ENCODE peak calls at places on chromosomes 11 and 22, in five cellular contexts. U is SJSA1, O is IMR-90, G is Peyer's patch, T is kidney. W is an unnamed sample.

GRCh38 chr11:3121931-3122774 is 43.0 kb downstream of the OSBPL5 start:
- DNase-seq in U (no peak), O (no peak), G (peak; percentile 46), T (peak; percentile 75), W (no peak)

GRCh38 chr22:26847046-26847445 is 189.7 kb downstream of the MIAT start:
- DNase-seq in U (no peak), O (no peak), G (no peak), T (no peak), W (peak; percentile 43)

GRCh38 chr11:117180661-117181585 is 2.4 kb downstream of the SIDT2 start:
- DNase-seq in U (peak; percentile 25), O (peak; percentile 70), G (peak; percentile 83), T (peak; percentile 59), W (no peak)

GRCh38 chr11:120546312-120547205 is 35.0 kb downstream of the GRIK4 start:
- DNase-seq in U (peak; percentile 14), O (peak; percentile 98), G (no peak), T (peak; percentile 94), W (no peak)

GRCh38 chr11:18768472-18768901 is 23.1 kb downstream of the PTPN5 start:
- DNase-seq in U (no peak), O (no peak), G (no peak), T (peak; percentile 22), W (no peak)

GRCh38 chr22:35464399-35464798 is 64.5 kb downstream of the MCM5 start:
- DNase-seq in U (no peak), O (no peak), G (no peak), T (no peak), W (no peak)

GRCh38 chr11:118615996-118616395 is 8.6 kb downstream of the PHLDB1 start:
- DNase-seq in U (no peak), O (no peak), G (no peak), T (peak; percentile 59), W (no peak)

GRCh38 chr11:69393178-69393832 is 88.2 kb upstream of the LINC01488 start:
- DNase-seq in U (no peak), O (no peak), G (no peak), T (peak; percentile 61), W (no peak)

GRCh38 chr11:17002543-17002942 is 11.7 kb downstream of the PLEKHA7 start:
- DNase-seq in U (no peak), O (no peak), G (no peak), T (no peak), W (no peak)

GRCh38 chr11:118241191-118242098 is 10.7 kb downstream of the MPZL3 start:
- DNase-seq in U (no peak), O (no peak), G (no peak), T (no peak), W (no peak)

GRCh38 chr22:40463017-40463631 is 92.7 kb downstream of the SGSM3 start:
- DNase-seq in U (no peak), O (no peak), G (no peak), T (no peak), W (no peak)

GRCh38 chr11:111977141-111978027 is 40.2 kb downstream of the DIXDC1 start:
- DNase-seq in U (peak; percentile 46), O (no peak), G (peak; percentile 73), T (peak; percentile 91), W (no peak)

GRCh38 chr11:116035972-116036371 is 531.8 kb upstream of the CADM1 start:
- DNase-seq in U (no peak), O (no peak), G (no peak), T (no peak), W (no peak)

GRCh38 chr11:74001822-74002286 is 7.0 kb downstream of the UCP3 start:
- DNase-seq in U (no peak), O (no peak), G (no peak), T (no peak), W (no peak)
- H3K4me1 ChIP-seq in U (no peaks in the 10 kb centered on the region), O (no peaks in the 10 kb centered on the region), G (no peaks in the 10 kb centered on the region), T (peaks cover 2% of the 10 kb centered on the region), W (no peaks in the 10 kb centered on the region)

GRCh38 chr22:46047226-46047625 is 70.3 kb upstream of the WNT7B start:
- DNase-seq in U (no peak), O (no peak), G (peak; percentile 28), T (no peak), W (no peak)
- H3K4me1 ChIP-seq in U (peaks cover 37% of the 10 kb centered on the region), O (peaks cover 22% of the 10 kb centered on the region), G (no peaks in the 10 kb centered on the region), T (peaks cover 35% of the 10 kb centered on the region), W (peaks cover 93% of the 10 kb centered on the region)

GRCh38 chr11:96049426-96049825 is 125.5 kb upstream of the MTMR2 start:
- DNase-seq in U (no peak), O (peak; percentile 76), G (no peak), T (no peak), W (no peak)

GRCh38 chr11:96052921-96053631 is 129.2 kb upstream of the MTMR2 start:
- DNase-seq in U (peak; percentile 64), O (peak; percentile 62), G (no peak), T (no peak), W (no peak)

GRCh38 chr11:96050435-96051182 is 126.7 kb upstream of the MTMR2 start:
- DNase-seq in U (no peak), O (peak; percentile 86), G (no peak), T (no peak), W (no peak)

GRCh38 chr11:96054870-96055705 is 131.2 kb upstream of the MTMR2 start:
- DNase-seq in U (no peak), O (peak; percentile 64), G (no peak), T (no peak), W (no peak)

DNA sequence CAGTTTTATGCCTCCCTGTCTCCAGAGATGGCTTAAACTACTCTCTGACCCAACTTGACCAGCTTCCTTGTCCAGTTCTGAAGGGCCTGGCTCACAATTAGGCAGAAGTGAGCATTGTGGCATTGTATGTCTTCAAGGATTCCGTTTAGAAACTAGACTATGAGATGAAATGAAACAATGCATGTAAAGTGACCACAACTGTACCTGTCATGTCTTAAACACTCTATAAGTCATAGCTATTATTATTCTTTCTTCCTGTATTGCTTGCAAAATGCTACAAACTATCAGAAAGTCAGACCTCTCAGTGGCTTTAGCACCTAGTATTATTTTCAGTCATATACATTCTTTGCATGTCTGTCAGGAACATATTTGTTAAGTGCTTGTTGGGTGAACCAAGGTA is 127.9 kb upstream of the MTMR2 start:
- DNase-seq in U (no peak), O (no peak), G (no peak), T (no peak), W (no peak)
- H3K4me1 ChIP-seq in U (peaks cover 45% of the 10 kb centered on the region), O (peaks cover 27% of the 10 kb centered on the region), G (no peaks in the 10 kb centered on the region), T (peaks cover 3% of the 10 kb centered on the region), W (peaks cover 29% of the 10 kb centered on the region)

DNA sequence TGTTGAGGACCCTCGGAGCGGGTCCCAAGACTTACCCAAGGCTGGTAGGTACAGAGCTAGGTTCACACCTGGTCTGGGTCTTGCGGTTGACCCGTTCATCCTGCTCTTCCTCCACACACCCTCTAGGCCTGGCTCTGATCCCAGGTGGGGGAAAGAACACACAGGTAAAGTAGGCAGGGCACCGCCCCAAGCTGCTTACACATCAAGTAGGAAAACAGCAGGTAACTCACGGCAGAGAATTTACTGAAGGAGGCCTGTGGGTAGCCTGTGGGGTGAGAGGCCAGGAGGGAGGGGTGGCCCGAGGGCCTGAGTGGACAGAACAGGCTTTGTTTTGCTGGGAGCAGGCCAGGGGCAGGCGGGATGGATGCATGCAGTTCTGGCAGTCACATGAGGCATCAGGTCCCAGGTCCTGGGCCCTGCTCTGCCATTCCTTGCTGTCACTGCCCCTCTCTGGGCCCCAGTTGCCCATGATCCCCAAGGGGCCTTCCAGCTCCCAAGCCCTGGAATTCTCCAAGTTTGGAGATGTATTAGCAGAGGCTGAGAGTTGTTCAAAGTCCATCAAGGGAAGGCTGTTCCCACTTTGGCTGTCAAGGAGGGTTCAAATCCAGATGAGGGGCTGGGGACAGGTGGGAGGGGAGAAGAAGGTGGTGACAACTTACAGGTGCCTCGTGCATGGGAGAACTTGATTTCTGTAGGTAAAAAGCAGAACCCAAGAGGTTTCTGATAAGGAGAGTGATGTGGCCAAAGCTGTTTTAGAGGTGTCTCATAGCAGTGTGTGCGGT is 5.7 kb downstream of the TSKU start:
- DNase-seq in U (no peak), O (no peak), G (peak; percentile 85), T (peak; percentile 91), W (no peak)
- H3K4me1 ChIP-seq in U (peaks cover 11% of the 10 kb centered on the region), O (peaks cover 14% of the 10 kb centered on the region), G (peaks cover 6% of the 10 kb centered on the region), T (peaks cover 31% of the 10 kb centered on the region), W (peaks cover 100% of the 10 kb centered on the region)

GRCh38 chr11:96466607-96467006 is 76.8 kb downstream of the JRKL start:
- DNase-seq in U (no peak), O (no peak), G (no peak), T (no peak), W (no peak)
- H3K4me1 ChIP-seq in U (no peaks in the 10 kb centered on the region), O (no peaks in the 10 kb centered on the region), G (no peaks in the 10 kb centered on the region), T (no peaks in the 10 kb centered on the region), W (peaks cover 6% of the 10 kb centered on the region)

DNA sequence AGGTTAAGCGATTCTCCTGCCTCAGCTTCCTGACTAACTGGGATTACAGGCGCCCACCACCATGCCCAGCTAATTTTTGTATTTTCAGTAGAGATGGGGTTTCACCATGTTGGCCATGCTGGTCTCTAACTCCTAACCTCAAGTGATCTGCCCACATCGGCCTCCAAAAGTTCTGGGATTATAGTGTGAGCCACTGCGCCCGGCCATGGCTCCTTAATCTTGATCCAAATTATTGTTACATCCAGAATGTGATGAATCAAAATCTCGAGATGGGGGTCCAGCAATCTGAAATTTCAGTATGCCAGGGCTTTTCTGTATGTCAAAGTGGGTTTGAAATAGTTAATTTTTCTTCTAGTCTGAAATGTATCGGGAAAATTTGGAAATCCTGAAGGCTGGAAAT is 3.7 kb downstream of the RPL27A start:
- DNase-seq in U (no peak), O (no peak), G (no peak), T (peak; percentile 14), W (peak; percentile 65)
- H3K4me1 ChIP-seq in U (peaks cover 23% of the 10 kb centered on the region), O (peaks cover 7% of the 10 kb centered on the region), G (no peaks in the 10 kb centered on the region), T (peaks cover 27% of the 10 kb centered on the region), W (peaks cover 43% of the 10 kb centered on the region)

GRCh38 chr11:76602431-76602861 is 68.1 kb downstream of the LRRC32 start:
- DNase-seq in U (no peak), O (peak; percentile 53), G (peak; percentile 83), T (peak; percentile 82), W (peak; percentile 89)
- H3K4me1 ChIP-seq in U (peaks cover 23% of the 10 kb centered on the region), O (peaks cover 15% of the 10 kb centered on the region), G (peaks cover 3% of the 10 kb centered on the region), T (peaks cover 10% of the 10 kb centered on the region), W (peaks cover 53% of the 10 kb centered on the region)

GRCh38 chr22:44146088-44146861 is 34.5 kb upstream of the PARVG start:
- DNase-seq in U (peak; percentile 53), O (no peak), G (no peak), T (no peak), W (no peak)
- H3K4me1 ChIP-seq in U (peaks cover 55% of the 10 kb centered on the region), O (peaks cover 12% of the 10 kb centered on the region), G (no peaks in the 10 kb centered on the region), T (no peaks in the 10 kb centered on the region), W (peaks cover 9% of the 10 kb centered on the region)

GRCh38 chr11:66800720-66801428 is 42.4 kb upstream of the RCE1 start:
- DNase-seq in U (no peak), O (no peak), G (no peak), T (no peak), W (no peak)
- H3K4me1 ChIP-seq in U (no peaks in the 10 kb centered on the region), O (no peaks in the 10 kb centered on the region), G (no peaks in the 10 kb centered on the region), T (no peaks in the 10 kb centered on the region), W (no peaks in the 10 kb centered on the region)

DNA sequence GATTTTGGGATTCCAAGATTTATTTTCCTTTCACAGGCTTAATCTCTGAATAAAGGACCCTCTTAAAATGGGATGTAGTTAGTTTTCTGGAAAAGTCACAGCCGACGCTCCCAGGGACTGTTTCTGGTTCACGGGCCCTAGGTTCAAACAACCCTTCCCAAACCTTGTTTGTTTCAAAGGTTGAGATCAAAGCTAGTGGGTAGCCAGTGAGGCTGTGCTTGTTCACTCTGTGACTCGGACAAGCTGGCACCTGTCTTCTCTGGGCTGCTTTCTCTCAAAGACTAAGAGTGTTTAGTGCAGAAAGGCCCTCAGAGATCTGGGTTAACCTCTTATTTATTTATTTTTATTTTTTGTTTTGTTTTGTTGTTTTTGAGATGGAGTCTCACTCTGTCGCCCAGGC is 13.0 kb upstream of the MALAT1 start:
- DNase-seq in U (no peak), O (no peak), G (peak; percentile 7), T (no peak), W (no peak)
- H3K4me1 ChIP-seq in U (peaks cover 72% of the 10 kb centered on the region), O (peaks cover 38% of the 10 kb centered on the region), G (peaks cover 16% of the 10 kb centered on the region), T (peaks cover 42% of the 10 kb centered on the region), W (peaks cover 70% of the 10 kb centered on the region)